ENCODE peak calls at places on chromosomes 3 and 15, in seven cellular contexts. F is GM23248, D is PC-9, E is OCI-LY7, L is hepatocyte, P is GM23338, N is SK-N-SH. Y is an unnamed sample. For H3K9me2, the result is how much of the 10 kb centered on the place peaks cover.

GRCh38 chr3:77142636-77143035 is 102.7 kb downstream of the ROBO2 start:
- DNase-seq in F (no peak), D (no peak), E (no peak), L (no peak), P (peak), N (no peak), Y (no peak)

GRCh38 chr3:27900316-27900715 is 178.2 kb upstream of the EOMES start:
- DNase-seq in F (no peak), D (no peak), E (no peak), L (no peak), P (no peak), N (no peak), Y (no peak)

GRCh38 chr3:153173758-153174516 is 11.9 kb downstream of the RAP2B start:
- DNase-seq in F (peak), D (no peak), E (peak), L (no peak), P (peak), N (no peak), Y (no peak)

GRCh38 chr3:57805674-57806073 is 49.6 kb downstream of the SLMAP start:
- DNase-seq in F (peak), D (peak), E (no peak), L (peak), P (peak), N (no peak), Y (no peak)

GRCh38 chr3:127487196-127487595 is 103.3 kb downstream of the TPRA1 start:
- DNase-seq in F (no peak), D (no peak), E (no peak), L (no peak), P (no peak), N (no peak), Y (no peak)

GRCh38 chr3:120174811-120175210 is 80.6 kb upstream of the GSK3B start:
- DNase-seq in F (no peak), D (no peak), E (no peak), L (no peak), P (no peak), N (no peak), Y (no peak)

GRCh38 chr3:126476166-126476975 is 680 bp upstream of the ZXDC start:
- DNase-seq in F (peak), D (peak), E (no peak), L (no peak), P (peak), N (no peak), Y (no peak)

GRCh38 chr3:52742418-52743041 is 28.2 kb downstream of the NEK4 start:
- DNase-seq in F (peak), D (peak), E (peak), L (peak), P (peak), N (peak), Y (peak)

GRCh38 chr15:65369148-65369547 is 8.7 kb downstream of the IGDCC3 start:
- DNase-seq in F (no peak), D (no peak), E (no peak), L (no peak), P (no peak), N (no peak), Y (no peak)

GRCh38 chr15:37941779-37942178 is 7.3 kb downstream of the TMCO5A start:
- DNase-seq in F (no peak), D (no peak), E (no peak), L (no peak), P (no peak), N (no peak), Y (no peak)

GRCh38 chr3:13236774-13237173 is 163.5 kb upstream of the IQSEC1 start:
- DNase-seq in F (no peak), D (no peak), E (peak), L (no peak), P (no peak), N (peak), Y (no peak)

GRCh38 chr3:51977449-51978142 is 2.7 kb downstream of the ABHD14A start:
- DNase-seq in F (no peak), D (no peak), E (peak), L (no peak), P (no peak), N (no peak), Y (no peak)

DNA sequence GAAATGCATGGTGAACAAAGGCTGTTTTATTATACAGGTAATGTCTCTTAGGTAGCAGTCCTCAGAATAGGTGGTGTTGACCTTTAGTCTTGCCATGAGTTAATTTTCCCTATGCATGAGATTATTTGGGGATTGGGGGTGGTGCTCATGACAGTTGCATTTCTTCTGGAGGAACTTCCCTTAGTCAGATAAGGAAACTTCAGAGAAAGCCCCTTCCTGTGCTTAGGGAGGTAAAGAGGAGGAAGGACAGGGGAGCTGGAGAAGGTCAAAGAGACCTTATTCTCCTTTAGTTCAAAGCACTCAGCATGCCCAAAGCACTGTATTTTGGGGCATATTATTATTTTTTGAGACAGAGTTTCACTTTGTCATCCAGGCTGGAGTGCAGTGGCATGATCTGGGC is 47.7 kb downstream of the ZBTB11 start:
- DNase-seq in F (no peak), D (no peak), E (no peak), L (no peak), P (no peak), N (no peak), Y (no peak)
- H3K9me2 ChIP-seq in F (under half), D (under half), E (under half), L (under half), P (under half), N (under half), Y (under half)

GRCh38 chr3:156689589-156689988 is 15.2 kb downstream of the TIPARP start:
- DNase-seq in F (no peak), D (no peak), E (no peak), L (no peak), P (no peak), N (no peak), Y (no peak)

GRCh38 chr3:156691920-156692319 is 17.5 kb downstream of the TIPARP start:
- DNase-seq in F (peak), D (no peak), E (no peak), L (no peak), P (no peak), N (no peak), Y (no peak)

GRCh38 chr3:156685752-156686151 is 11.4 kb downstream of the TIPARP start:
- DNase-seq in F (no peak), D (no peak), E (peak), L (no peak), P (no peak), N (no peak), Y (peak)

GRCh38 chr3:156687023-156687422 is 12.6 kb downstream of the TIPARP start:
- DNase-seq in F (peak), D (no peak), E (peak), L (no peak), P (no peak), N (no peak), Y (peak)

DNA sequence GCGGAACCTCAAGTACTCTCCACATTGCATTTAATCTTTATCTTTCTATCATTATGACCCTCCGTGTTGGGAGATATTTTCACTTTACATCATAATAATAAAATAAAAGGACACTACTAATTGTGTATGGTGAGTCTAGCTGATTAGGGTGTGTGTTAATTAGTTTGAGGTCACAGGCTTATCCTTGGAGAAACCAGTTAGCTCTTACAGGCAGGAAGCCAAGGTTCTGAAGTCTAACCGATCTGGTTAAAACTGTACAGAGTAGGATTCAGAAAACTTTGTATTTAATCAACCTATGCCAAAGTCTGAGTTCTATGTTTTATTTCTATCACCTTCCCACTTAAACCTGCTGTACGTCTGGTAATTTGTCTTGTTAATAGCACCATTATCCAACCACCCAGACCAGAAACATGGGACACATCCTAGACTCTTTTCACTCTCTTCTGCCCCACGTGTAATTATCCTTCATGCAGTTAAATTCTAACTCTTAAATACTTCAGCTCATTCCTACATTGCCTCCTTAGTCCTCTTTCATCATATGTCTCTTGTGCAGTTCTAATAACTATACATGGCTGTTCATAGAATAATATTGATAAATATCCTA is 14.6 kb downstream of the TIPARP start:
- DNase-seq in F (no peak), D (no peak), E (no peak), L (no peak), P (no peak), N (no peak), Y (no peak)
- H3K9me2 ChIP-seq in F (under half), D (under half), E (under half), L (under half), P (under half), N (under half), Y (under half)

GRCh38 chr3:142267269-142267668 is 41.9 kb upstream of the GK5 start:
- DNase-seq in F (no peak), D (no peak), E (no peak), L (no peak), P (no peak), N (no peak), Y (no peak)
- H3K9me2 ChIP-seq in F (under half), D (under half), E (under half), L (under half), P (under half), N (under half), Y (under half)

DNA sequence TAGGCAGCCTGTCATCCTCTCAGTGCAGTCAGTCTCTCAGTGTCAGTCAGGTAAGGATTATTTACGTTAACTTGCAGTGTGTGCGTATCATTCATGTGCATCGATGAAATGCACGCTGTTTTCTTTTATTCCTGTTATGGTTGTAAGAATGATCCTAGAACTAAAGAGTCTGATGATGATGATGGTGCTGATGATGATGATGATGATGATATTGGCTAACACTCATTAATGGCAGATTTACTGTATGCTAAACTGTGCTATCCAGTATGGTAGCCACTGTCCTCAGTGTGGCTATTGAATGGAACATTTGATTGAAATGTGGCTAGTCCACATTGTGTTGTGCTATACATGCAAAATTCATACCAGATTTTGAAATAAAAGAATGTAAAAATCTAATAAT is 39.4 kb downstream of the FANCI start:
- DNase-seq in F (no peak), D (no peak), E (no peak), L (no peak), P (no peak), N (no peak), Y (no peak)
- H3K9me2 ChIP-seq in F (under half), D (under half), E (under half), L (under half), P (under half), N (under half), Y (under half)

GRCh38 chr3:60582285-60582684 is 669.0 kb downstream of the FHIT start:
- DNase-seq in F (peak), D (no peak), E (no peak), L (peak), P (peak), N (no peak), Y (no peak)
- H3K9me2 ChIP-seq in F (under half), D (under half), E (under half), L (under half), P (under half), N (under half), Y (under half)

Y was measured in MM.1S.